ENCODE peak calls at places on chromosome 10, in seven cellular contexts. B, D, Y, H, M, P and S are unnamed samples.

GRCh38 chr10:77501152-77501845 is 136.3 kb downstream of the KCNMA1 start:
- DNase-seq in B (no peak), D (peak), Y (peak), H (peak), M (peak), P (peak), S (no peak)

GRCh38 chr10:84214612-84215235 is 10.6 kb downstream of the LRIT2 start:
- DNase-seq in B (no peak), D (peak), Y (peak), H (peak), M (no peak), P (no peak), S (no peak)

GRCh38 chr10:114310346-114310745 is 71.3 kb downstream of the VWA2 start:
- DNase-seq in B (no peak), D (no peak), Y (no peak), H (no peak), M (no peak), P (peak), S (no peak)

GRCh38 chr10:3421537-3422257 is 249.1 kb upstream of the PITRM1 start:
- DNase-seq in B (no peak), D (no peak), Y (no peak), H (no peak), M (no peak), P (no peak), S (no peak)

GRCh38 chr10:122190553-122190952 is 80.5 kb upstream of the BTBD16 start:
- DNase-seq in B (no peak), D (no peak), Y (no peak), H (no peak), M (no peak), P (no peak), S (no peak)

GRCh38 chr10:117950408-117950807 is 96.3 kb downstream of the RAB11FIP2 start:
- DNase-seq in B (no peak), D (no peak), Y (no peak), H (no peak), M (no peak), P (no peak), S (no peak)

GRCh38 chr10:100896876-100897461 is 15.8 kb upstream of the SLF2 start:
- DNase-seq in B (no peak), D (no peak), Y (peak), H (no peak), M (no peak), P (no peak), S (no peak)

GRCh38 chr10:14380746-14381145 is 50.0 kb upstream of the FRMD4A start:
- DNase-seq in B (no peak), D (no peak), Y (no peak), H (no peak), M (no peak), P (no peak), S (no peak)

GRCh38 chr10:72935358-72935757 is 19.2 kb downstream of the PLA2G12B start:
- DNase-seq in B (peak), D (peak), Y (no peak), H (peak), M (no peak), P (no peak), S (no peak)

GRCh38 chr10:103693070-103693811 is 162.1 kb downstream of the SH3PXD2A start:
- DNase-seq in B (no peak), D (no peak), Y (no peak), H (no peak), M (peak), P (peak), S (no peak)

GRCh38 chr10:119113805-119114732 is 10.2 kb downstream of the DENND10 start:
- DNase-seq in B (no peak), D (peak), Y (peak), H (peak), M (peak), P (no peak), S (no peak)

GRCh38 chr10:98296514-98296913 is 28.5 kb upstream of the LOXL4 start:
- DNase-seq in B (no peak), D (peak), Y (no peak), H (no peak), M (no peak), P (no peak), S (no peak)

GRCh38 chr10:25867321-25867720 is 66.7 kb upstream of the MYO3A start:
- DNase-seq in B (no peak), D (peak), Y (no peak), H (peak), M (no peak), P (no peak), S (no peak)

GRCh38 chr10:63093227-63093626 is 39.9 kb upstream of the NRBF2 start:
- DNase-seq in B (no peak), D (peak), Y (no peak), H (no peak), M (no peak), P (no peak), S (no peak)

GRCh38 chr10:42864575-42864974 is 82.0 kb downstream of the BMS1 start:
- DNase-seq in B (no peak), D (peak), Y (peak), H (peak), M (no peak), P (no peak), S (no peak)
- TF ChIP-seq CTCF in B (peak), D (peak), Y (peak), H (peak), M (peak), P (no peak), S (peak)

GRCh38 chr10:132361581-132362101 is 29.6 kb downstream of the LRRC27 start:
- DNase-seq in B (no peak), D (no peak), Y (no peak), H (no peak), M (no peak), P (peak), S (no peak)

GRCh38 chr10:132360766-132361447 is 28.9 kb downstream of the LRRC27 start:
- DNase-seq in B (no peak), D (no peak), Y (peak), H (no peak), M (no peak), P (peak), S (peak)

GRCh38 chr10:132357286-132358058 is 25.5 kb downstream of the LRRC27 start:
- DNase-seq in B (no peak), D (no peak), Y (no peak), H (no peak), M (no peak), P (no peak), S (no peak)

GRCh38 chr10:132362151-132362611 is 30.2 kb downstream of the LRRC27 start:
- DNase-seq in B (no peak), D (no peak), Y (no peak), H (no peak), M (no peak), P (peak), S (no peak)

DNA sequence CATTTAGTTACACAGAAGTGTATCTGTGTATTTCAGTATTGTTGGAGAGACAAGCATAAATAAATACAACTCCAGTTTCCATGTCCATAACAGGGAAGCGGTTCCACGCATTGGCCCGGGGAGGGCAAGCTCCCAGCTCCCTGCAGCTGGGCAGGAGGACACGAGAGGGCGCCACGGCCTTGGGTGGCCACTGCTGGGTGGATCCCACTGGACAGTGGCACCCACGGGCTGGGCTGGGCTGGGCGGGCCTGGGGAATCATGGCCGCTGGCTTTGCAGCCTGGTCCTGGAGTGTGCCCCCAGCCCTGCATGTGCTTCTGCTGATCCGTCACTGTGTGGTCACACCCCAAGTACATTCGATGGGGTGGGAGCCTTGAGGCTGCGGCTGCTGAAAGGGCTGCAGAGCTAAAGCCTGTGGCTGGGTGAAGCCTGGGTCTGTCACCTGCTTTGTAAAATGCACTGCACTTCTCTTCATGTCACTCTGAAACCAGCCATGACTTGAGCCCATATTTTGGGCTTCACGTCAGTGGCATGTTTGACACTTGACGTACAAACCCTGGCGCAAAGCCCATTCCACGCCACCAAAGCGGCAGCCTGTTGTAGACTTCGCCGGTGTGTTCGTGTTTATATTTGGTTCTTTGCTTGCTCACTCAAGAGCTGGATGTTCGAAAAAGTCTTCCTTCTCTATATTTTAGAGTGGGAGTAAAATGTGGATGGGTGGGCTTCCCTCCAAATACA is 27.5 kb downstream of the LRRC27 start:
- DNase-seq in B (no peak), D (no peak), Y (peak), H (no peak), M (no peak), P (peak), S (no peak)
- TF ChIP-seq CTCF in B (no peak), D (no peak), Y (no peak), H (no peak), M (no peak), P (no peak), S (no peak)

GRCh38 chr10:75431180-75432111 is at the start of gene LRMDA:
- DNase-seq in B (no peak), D (peak), Y (peak), H (peak), M (peak), P (peak), S (no peak)

GRCh38 chr10:75429159-75429827 is 2.1 kb upstream of the LRMDA start:
- DNase-seq in B (no peak), D (peak), Y (no peak), H (no peak), M (no peak), P (no peak), S (no peak)

GRCh38 chr10:75432176-75432575 is 752 bp downstream of the LRMDA start:
- DNase-seq in B (no peak), D (no peak), Y (no peak), H (no peak), M (no peak), P (no peak), S (no peak)

GRCh38 chr10:75428434-75429158 is 2.8 kb upstream of the LRMDA start:
- DNase-seq in B (no peak), D (peak), Y (peak), H (no peak), M (no peak), P (no peak), S (no peak)

DNA sequence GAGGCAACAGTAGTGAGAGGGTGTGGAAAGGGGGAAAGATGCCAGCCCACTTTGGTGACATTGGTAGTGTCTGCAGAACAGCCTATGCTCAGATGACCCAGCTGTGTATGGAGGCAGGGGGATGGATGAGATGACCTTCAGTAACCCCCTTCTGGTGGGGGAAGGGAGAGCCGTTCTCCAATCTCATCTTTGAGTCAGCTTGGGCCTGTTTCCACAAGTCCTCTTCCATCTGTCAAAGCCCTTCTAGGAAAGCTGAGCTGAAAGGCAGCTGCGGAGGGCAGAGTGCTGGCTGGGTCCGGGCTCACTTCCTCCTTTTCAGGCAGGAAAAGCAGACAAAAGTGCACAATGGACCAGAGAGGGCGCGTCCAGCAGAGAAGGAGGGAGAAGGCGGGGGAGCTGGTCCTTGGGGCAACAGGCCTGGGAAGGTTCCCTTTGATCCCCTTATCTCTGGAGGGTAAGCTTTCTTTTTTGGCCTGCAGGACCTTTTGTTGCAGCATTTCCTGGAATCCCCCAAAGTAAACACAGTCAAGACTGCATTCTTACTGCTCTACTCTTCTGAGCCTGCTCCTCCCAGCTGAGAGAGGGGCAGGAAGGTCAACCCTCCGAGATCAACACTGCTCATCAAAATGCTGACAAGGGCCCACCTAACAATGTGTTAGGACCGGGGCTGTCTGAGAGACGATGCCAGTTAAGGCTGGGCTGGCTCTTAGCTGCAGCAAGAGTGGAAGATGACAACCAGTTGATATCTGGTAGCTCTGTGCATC is 1.2 kb upstream of the LRMDA start:
- DNase-seq in B (no peak), D (peak), Y (peak), H (peak), M (peak), P (peak), S (peak)
- TF ChIP-seq CTCF in B (no peak), D (no peak), Y (no peak), H (no peak), M (no peak), P (no peak), S (no peak)

GRCh38 chr10:102240467-102241036 is 760 bp downstream of the PITX3 start:
- DNase-seq in B (no peak), D (no peak), Y (no peak), H (peak), M (no peak), P (peak), S (no peak)

GRCh38 chr10:102243304-102243703 is 2.0 kb upstream of the PITX3 start:
- DNase-seq in B (no peak), D (peak), Y (no peak), H (peak), M (no peak), P (no peak), S (no peak)

GRCh38 chr10:102241037-102241443 is 272 bp downstream of the PITX3 start:
- DNase-seq in B (no peak), D (peak), Y (no peak), H (no peak), M (no peak), P (no peak), S (no peak)

GRCh38 chr10:102242118-102242485 is 790 bp upstream of the PITX3 start:
- DNase-seq in B (no peak), D (no peak), Y (no peak), H (no peak), M (no peak), P (no peak), S (no peak)

DNA sequence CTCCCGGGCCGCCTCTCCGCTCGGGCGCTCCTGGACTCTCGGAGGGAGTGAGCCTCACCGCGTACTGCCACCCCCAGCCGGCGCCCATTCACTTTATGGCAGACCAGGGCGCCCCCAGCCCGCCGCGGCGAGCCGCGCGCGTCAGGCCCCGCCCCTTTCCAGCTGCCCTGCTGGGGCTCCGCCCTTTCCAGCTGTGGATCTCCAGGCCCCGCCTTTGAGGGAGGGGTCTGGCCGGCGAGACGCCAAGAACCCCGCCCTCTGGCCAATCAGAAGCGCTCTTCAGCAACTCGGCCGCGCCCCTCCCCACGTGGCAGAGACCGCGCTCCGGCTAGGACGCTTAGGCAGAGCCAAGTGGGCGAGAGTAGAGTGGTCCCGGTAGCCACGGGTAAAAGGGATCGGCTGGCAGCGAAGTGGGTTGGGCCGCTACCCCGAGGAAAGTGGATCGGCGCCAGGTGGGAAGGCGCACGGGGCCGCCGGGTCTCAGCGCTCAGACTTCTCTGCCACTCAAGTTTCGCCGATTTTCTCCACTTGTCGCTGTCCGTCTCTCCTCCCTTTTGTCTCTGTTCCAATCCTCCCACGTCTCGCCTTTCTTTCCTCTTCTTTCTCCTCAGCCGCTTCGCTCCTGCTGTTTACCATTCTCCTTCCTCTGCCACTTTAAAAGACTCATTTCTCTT is at the start of gene PITX3:
- DNase-seq in B (peak), D (peak), Y (peak), H (peak), M (peak), P (peak), S (peak)
- TF ChIP-seq CTCF in B (no peak), D (no peak), Y (no peak), H (no peak), M (no peak), P (no peak), S (no peak)

GRCh38 chr10:109973430-109973829 is 34.4 kb upstream of the ADD3 start:
- DNase-seq in B (no peak), D (no peak), Y (no peak), H (no peak), M (no peak), P (no peak), S (no peak)
- TF ChIP-seq CTCF in B (no peak), D (no peak), Y (no peak), H (no peak), M (no peak), P (no peak), S (no peak)

GRCh38 chr10:6565588-6565987 is 14.5 kb downstream of the PRKCQ start:
- DNase-seq in B (no peak), D (no peak), Y (no peak), H (no peak), M (no peak), P (no peak), S (no peak)

GRCh38 chr10:6563075-6563474 is 17.0 kb downstream of the PRKCQ start:
- DNase-seq in B (no peak), D (no peak), Y (no peak), H (no peak), M (no peak), P (no peak), S (no peak)

GRCh38 chr10:6562221-6562620 is 17.9 kb downstream of the PRKCQ start:
- DNase-seq in B (no peak), D (no peak), Y (no peak), H (no peak), M (no peak), P (no peak), S (no peak)

GRCh38 chr10:6563720-6564119 is 16.4 kb downstream of the PRKCQ start:
- DNase-seq in B (no peak), D (no peak), Y (no peak), H (no peak), M (no peak), P (no peak), S (no peak)

GRCh38 chr10:6564367-6564766 is 15.7 kb downstream of the PRKCQ start:
- DNase-seq in B (no peak), D (no peak), Y (no peak), H (no peak), M (no peak), P (no peak), S (no peak)
- TF ChIP-seq CTCF in B (no peak), D (no peak), Y (no peak), H (no peak), M (no peak), P (no peak), S (no peak)